ENCODE peak calls at places on chromosomes 1 and 21, in ten cellular contexts. C is CD8-positive, alpha-beta memory T cell; R is activated T-cell treated with anti-CD3 and anti-CD28 coated beads, Interleukin-2, amount 50 U/mL, for 24 hours; P is stimulated activated naive CD8-positive, alpha-beta T cell treated with anti-CD3 and anti-CD28 coated beads, Interleukin-15, amount 100 ng/mL, for 72 hours; K is left ventricle myocardium superior; Q is hippocampal formation; O is midbrain; X is cardiac muscle cell; A is RWPE1; T is activated CD8-positive, alpha-beta T cell treated with anti-CD3 and anti-CD28 coated beads, Interleukin-2, amount 10 ng/mL, durations not matched to agents 7 days and 5 days. W is an unnamed sample.

GRCh38 chr1:50967416-50968020 is 2.5 kb upstream of the CDKN2C start:
- DNase-seq in C (no peak), R (no peak), P (no peak), K (no peak), Q (no peak), O (no peak), X (no peak), A (no peak), T (no peak), W (peak; percentile 58)

GRCh38 chr1:168485048-168485447 is 58.7 kb downstream of the XCL2 start:
- DNase-seq in C (no peak), R (no peak), P (no peak), K (no peak), Q (no peak), O (no peak), X (peak; percentile 79), A (no peak), T (no peak), W (no peak)

GRCh38 chr1:100358210-100358609 is 5.9 kb downstream of the CDC14A start:
- DNase-seq in C (no peak), R (no peak), P (no peak), K (no peak), Q (no peak), O (peak; percentile 8), X (peak; percentile 31), A (no peak), T (peak; percentile 37), W (no peak)

GRCh38 chr1:47914218-47914937 is 82.8 kb downstream of the TRABD2B start:
- DNase-seq in C (no peak), R (no peak), P (no peak), K (no peak), Q (no peak), O (no peak), X (no peak), A (no peak), T (no peak), W (no peak)

GRCh38 chr1:52877554-52877953 is 35.0 kb downstream of the ZYG11A start:
- DNase-seq in C (no peak), R (no peak), P (no peak), K (no peak), Q (no peak), O (no peak), X (no peak), A (no peak), T (no peak), W (no peak)

GRCh38 chr1:239816090-239816812 is 275.4 kb upstream of the FMN2 start:
- DNase-seq in C (no peak), R (no peak), P (no peak), K (no peak), Q (no peak), O (no peak), X (peak; percentile 61), A (peak; percentile 87), T (no peak), W (no peak)

GRCh38 chr1:51858892-51859291 is 19.6 kb downstream of the NRDC start:
- DNase-seq in C (no peak), R (no peak), P (no peak), K (no peak), Q (no peak), O (no peak), X (no peak), A (no peak), T (no peak), W (no peak)

GRCh38 chr1:210412240-210412639 is 83.5 kb downstream of the HHAT start:
- DNase-seq in C (no peak), R (no peak), P (no peak), K (no peak), Q (no peak), O (no peak), X (no peak), A (no peak), T (no peak), W (no peak)

GRCh38 chr21:42426876-42427480 is 23.3 kb downstream of the UBASH3A start:
- DNase-seq in C (no peak), R (no peak), P (no peak), K (no peak), Q (no peak), O (no peak), X (no peak), A (no peak), T (no peak), W (no peak)

GRCh38 chr1:40305451-40305850 is 11.6 kb downstream of the COL9A2 start:
- DNase-seq in C (no peak), R (no peak), P (no peak), K (no peak), Q (no peak), O (no peak), X (peak; percentile 16), A (peak; percentile 21), T (no peak), W (no peak)

GRCh38 chr1:209134001-209134400 is 449.5 kb upstream of the CAMK1G start:
- DNase-seq in C (no peak), R (no peak), P (no peak), K (no peak), Q (no peak), O (no peak), X (no peak), A (no peak), T (no peak), W (no peak)

GRCh38 chr1:168893359-168893791 is 164.4 kb upstream of the DPT start:
- DNase-seq in C (no peak), R (no peak), P (no peak), K (peak; percentile 57), Q (no peak), O (no peak), X (peak; percentile 25), A (peak; percentile 11), T (no peak), W (peak; percentile 18)

GRCh38 chr1:60861949-60862346 is 220.4 kb upstream of the NFIA start:
- DNase-seq in C (no peak), R (no peak), P (no peak), K (no peak), Q (no peak), O (no peak), X (no peak), A (no peak), T (no peak), W (no peak)

GRCh38 chr1:205591522-205592351 is 40.1 kb downstream of the ELK4 start:
- DNase-seq in C (peak; percentile 83), R (peak; percentile 96), P (peak; percentile 93), K (peak; percentile 90), Q (peak; percentile 65), O (peak; percentile 85), X (peak; percentile 82), A (peak; percentile 98), T (peak; percentile 91), W (peak; percentile 65)

GRCh38 chr1:40182956-40183710 is 21.9 kb downstream of the RLF start:
- DNase-seq in C (no peak), R (no peak), P (no peak), K (no peak), Q (no peak), O (no peak), X (peak; percentile 57), A (no peak), T (no peak), W (peak; percentile 13)

GRCh38 chr1:157105988-157106812 is 6.6 kb upstream of the ETV3L start:
- DNase-seq in C (no peak), R (no peak), P (peak; percentile 62), K (peak; percentile 48), Q (peak; percentile 8), O (no peak), X (peak; percentile 70), A (peak; percentile 59), T (peak; percentile 39), W (peak; percentile 45)

GRCh38 chr1:210687582-210688279 is 359.0 kb downstream of the HHAT start:
- DNase-seq in C (no peak), R (no peak), P (no peak), K (no peak), Q (no peak), O (no peak), X (no peak), A (no peak), T (no peak), W (no peak)

GRCh38 chr1:153866045-153866850 is 56.5 kb downstream of the GATAD2B start:
- DNase-seq in C (no peak), R (no peak), P (no peak), K (no peak), Q (no peak), O (no peak), X (peak; percentile 49), A (no peak), T (no peak), W (no peak)

GRCh38 chr1:155038602-155039307 is 5.1 kb downstream of the DCST1 start:
- DNase-seq in C (no peak), R (no peak), P (no peak), K (no peak), Q (no peak), O (no peak), X (no peak), A (peak; percentile 78), T (no peak), W (no peak)

GRCh38 chr1:55040083-55040952 is 970 bp downstream of the PCSK9 start:
- DNase-seq in C (no peak), R (no peak), P (no peak), K (no peak), Q (no peak), O (no peak), X (no peak), A (no peak), T (no peak), W (no peak)

GRCh38 chr1:231969078-231969477 is 342.5 kb downstream of the DISC1 start:
- DNase-seq in C (no peak), R (no peak), P (no peak), K (no peak), Q (no peak), O (no peak), X (no peak), A (no peak), T (no peak), W (no peak)

GRCh38 chr1:211752951-211753486 is 77.5 kb downstream of the LPGAT1 start:
- DNase-seq in C (no peak), R (no peak), P (no peak), K (no peak), Q (no peak), O (no peak), X (peak; percentile 9), A (no peak), T (no peak), W (no peak)

GRCh38 chr1:200911361-200911760 is 16.7 kb downstream of the INAVA start:
- DNase-seq in C (no peak), R (no peak), P (no peak), K (no peak), Q (no peak), O (no peak), X (no peak), A (no peak), T (no peak), W (no peak)